ENCODE peak calls at places on chromosomes 4 and X, in four cellular contexts. One of them, this sample, is unnamed.

GRCh38 chr4:134885436-134885835 is 683.8 kb upstream of the PABPC4L start:
- DNase-seq in mesenchymal stem cell: peak; percentile 26
- DNase-seq in adrenal gland: no peak
- DNase-seq in cardiac muscle cell: no peak
- DNase-seq in this sample: no peak

GRCh38 chrX:66221856-66222255 is 57.8 kb downstream of the HEPH start:
- DNase-seq in cardiac muscle cell: no peak
- DNase-seq in adrenal gland: no peak
- DNase-seq in mesenchymal stem cell: no peak
- DNase-seq in this sample: no peak

GRCh38 chrX:98795636-98796035 is 1614.4 kb downstream of the PCDH19 start:
- DNase-seq in mesenchymal stem cell: no peak
- DNase-seq in adrenal gland: no peak
- DNase-seq in cardiac muscle cell: no peak
- DNase-seq in this sample: no peak

GRCh38 chrX:30312858-30313257 is 3.7 kb upstream of the NR0B1 start:
- DNase-seq in adrenal gland: no peak
- DNase-seq in mesenchymal stem cell: no peak
- DNase-seq in cardiac muscle cell: no peak
- DNase-seq in this sample: no peak

GRCh38 chr4:153781717-153782416 is 7.0 kb downstream of the SFRP2 start:
- DNase-seq in cardiac muscle cell: no peak
- DNase-seq in adrenal gland: no peak
- DNase-seq in mesenchymal stem cell: no peak
- DNase-seq in this sample: no peak

GRCh38 chr4:119659576-119659975 is 31.0 kb upstream of the PDE5A start:
- DNase-seq in cardiac muscle cell: no peak
- DNase-seq in mesenchymal stem cell: peak; percentile 88
- DNase-seq in adrenal gland: no peak
- DNase-seq in this sample: no peak

GRCh38 chr4:73918058-73918457 is 48.9 kb downstream of the CXCL1 start:
- DNase-seq in mesenchymal stem cell: no peak
- DNase-seq in adrenal gland: no peak
- DNase-seq in cardiac muscle cell: no peak
- DNase-seq in this sample: no peak

GRCh38 chrX:149541521-149542047 is 772 bp downstream of the EOLA1 start:
- DNase-seq in cardiac muscle cell: no peak
- DNase-seq in mesenchymal stem cell: no peak
- DNase-seq in adrenal gland: no peak
- DNase-seq in this sample: no peak

GRCh38 chr4:113476800-113477199 is 284.7 kb downstream of the CAMK2D start:
- DNase-seq in adrenal gland: no peak
- DNase-seq in mesenchymal stem cell: no peak
- DNase-seq in cardiac muscle cell: no peak
- DNase-seq in this sample: no peak

GRCh38 chr4:20254517-20255250 is 3.0 kb downstream of the SLIT2 start:
- DNase-seq in cardiac muscle cell: peak; percentile 67
- DNase-seq in mesenchymal stem cell: peak; percentile 40
- DNase-seq in adrenal gland: peak; percentile 27
- DNase-seq in this sample: no peak

GRCh38 chrX:154840856-154841255 is 6.4 kb upstream of the SMIM9 start:
- DNase-seq in adrenal gland: no peak
- DNase-seq in cardiac muscle cell: peak; percentile 4
- DNase-seq in mesenchymal stem cell: peak; percentile 49
- DNase-seq in this sample: peak; percentile 35

GRCh38 chr4:93217423-93217822 is 611.1 kb upstream of the ATOH1 start:
- DNase-seq in cardiac muscle cell: peak; percentile 27
- DNase-seq in adrenal gland: no peak
- DNase-seq in mesenchymal stem cell: peak; percentile 5
- DNase-seq in this sample: no peak

GRCh38 chr4:153488006-153488718 is 22.0 kb downstream of the TMEM131L start:
- DNase-seq in mesenchymal stem cell: no peak
- DNase-seq in adrenal gland: no peak
- DNase-seq in cardiac muscle cell: no peak
- DNase-seq in this sample: peak; percentile 94

GRCh38 chrX:36856849-36857248 is 151.3 kb upstream of the FAM47C start:
- DNase-seq in adrenal gland: no peak
- DNase-seq in mesenchymal stem cell: no peak
- DNase-seq in cardiac muscle cell: no peak
- DNase-seq in this sample: no peak

GRCh38 chr4:24705016-24705753 is 90.2 kb upstream of the SOD3 start:
- DNase-seq in adrenal gland: no peak
- DNase-seq in cardiac muscle cell: no peak
- DNase-seq in mesenchymal stem cell: no peak
- DNase-seq in this sample: no peak

GRCh38 chrX:149504915-149505651 is at the start of gene IDS:
- DNase-seq in adrenal gland: peak; percentile 88
- DNase-seq in cardiac muscle cell: peak; percentile 92
- DNase-seq in mesenchymal stem cell: peak; percentile 89
- DNase-seq in this sample: peak; percentile 89

GRCh38 chrX:134714633-134715110 is 56.4 kb upstream of the PLAC1 start:
- DNase-seq in adrenal gland: no peak
- DNase-seq in cardiac muscle cell: no peak
- DNase-seq in mesenchymal stem cell: no peak
- DNase-seq in this sample: no peak

GRCh38 chrX:66015152-66015827 is 24.6 kb downstream of the VSIG4 start:
- DNase-seq in adrenal gland: no peak
- DNase-seq in cardiac muscle cell: no peak
- DNase-seq in mesenchymal stem cell: no peak
- DNase-seq in this sample: no peak

GRCh38 chr4:139242511-139243051 is 37.4 kb downstream of the MGARP start:
- DNase-seq in cardiac muscle cell: no peak
- DNase-seq in adrenal gland: no peak
- DNase-seq in mesenchymal stem cell: peak; percentile 72
- DNase-seq in this sample: no peak

GRCh38 chrX:2391869-2392606 is 108.7 kb downstream of the DHRSX start:
- DNase-seq in adrenal gland: peak; percentile 32
- DNase-seq in mesenchymal stem cell: peak; percentile 86
- DNase-seq in cardiac muscle cell: no peak
- DNase-seq in this sample: no peak

GRCh38 chr4:25654971-25655963 is at the start of gene SLC34A2:
- DNase-seq in mesenchymal stem cell: no peak
- DNase-seq in cardiac muscle cell: peak; percentile 52
- DNase-seq in adrenal gland: no peak
- DNase-seq in this sample: no peak

GRCh38 chr4:128583753-128584712 is 225.5 kb upstream of the JADE1 start:
- DNase-seq in mesenchymal stem cell: no peak
- DNase-seq in adrenal gland: no peak
- DNase-seq in cardiac muscle cell: no peak
- DNase-seq in this sample: no peak

GRCh38 chrX:41602946-41603345 is 85.8 kb upstream of the GPR34 start:
- DNase-seq in adrenal gland: no peak
- DNase-seq in cardiac muscle cell: no peak
- DNase-seq in mesenchymal stem cell: no peak
- DNase-seq in this sample: no peak

GRCh38 chrX:37320541-37321203 is 28.5 kb upstream of the PRRG1 start:
- DNase-seq in adrenal gland: no peak
- DNase-seq in cardiac muscle cell: no peak
- DNase-seq in mesenchymal stem cell: no peak
- DNase-seq in this sample: no peak

GRCh38 chrX:14497184-14497666 is 32.1 kb upstream of the GLRA2 start:
- DNase-seq in adrenal gland: no peak
- DNase-seq in mesenchymal stem cell: peak; percentile 28
- DNase-seq in cardiac muscle cell: no peak
- DNase-seq in this sample: no peak

GRCh38 chrX:120309873-120310730 is 1.2 kb downstream of the TMEM255A start:
- DNase-seq in adrenal gland: peak; percentile 23
- DNase-seq in mesenchymal stem cell: no peak
- DNase-seq in cardiac muscle cell: peak; percentile 23
- DNase-seq in this sample: peak; percentile 40

GRCh38 chr4:144627663-144628076 is 18.3 kb upstream of the HHIP start:
- DNase-seq in mesenchymal stem cell: peak; percentile 8
- DNase-seq in cardiac muscle cell: no peak
- DNase-seq in adrenal gland: no peak
- DNase-seq in this sample: no peak

GRCh38 chr4:94605241-94605640 is 152.5 kb upstream of the BMPR1B start:
- DNase-seq in cardiac muscle cell: no peak
- DNase-seq in adrenal gland: no peak
- DNase-seq in mesenchymal stem cell: no peak
- DNase-seq in this sample: no peak

GRCh38 chr4:13347517-13348125 is 136.5 kb downstream of the RAB28 start:
- DNase-seq in cardiac muscle cell: no peak
- DNase-seq in mesenchymal stem cell: peak; percentile 66
- DNase-seq in adrenal gland: no peak
- DNase-seq in this sample: no peak

GRCh38 chrX:150856101-150856500 is 42.4 kb downstream of the CD99L2 start:
- DNase-seq in mesenchymal stem cell: no peak
- DNase-seq in adrenal gland: no peak
- DNase-seq in cardiac muscle cell: no peak
- DNase-seq in this sample: no peak

GRCh38 chr4:24910504-24910903 is 2.3 kb downstream of the CCDC149 start:
- DNase-seq in mesenchymal stem cell: no peak
- DNase-seq in adrenal gland: no peak
- DNase-seq in cardiac muscle cell: no peak
- DNase-seq in this sample: no peak

GRCh38 chrX:43958529-43958928 is 14.7 kb downstream of the NDP start:
- DNase-seq in mesenchymal stem cell: peak; percentile 80
- DNase-seq in cardiac muscle cell: peak; percentile 68
- DNase-seq in adrenal gland: peak; percentile 38
- DNase-seq in this sample: peak; percentile 47

DNA sequence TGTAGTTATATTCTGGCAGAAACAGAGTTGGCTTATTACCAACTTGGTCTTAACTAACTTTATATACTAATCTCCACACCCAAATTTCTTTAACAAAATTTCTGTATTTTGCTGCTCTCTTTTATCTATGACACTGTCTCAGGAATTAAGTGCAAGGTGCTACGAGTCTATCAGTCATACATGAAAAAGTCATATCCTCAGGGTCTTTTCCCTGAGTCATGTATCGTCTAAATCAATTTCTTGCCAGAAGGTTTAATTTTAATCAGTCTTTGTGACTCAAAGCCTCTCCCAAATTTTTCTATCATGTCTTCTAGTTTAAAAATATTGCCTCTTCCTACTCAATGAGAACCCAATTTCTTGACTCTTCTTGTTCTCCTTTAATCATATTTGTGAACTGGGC is 1803.6 kb upstream of the PCDH7 start:
- DNase-seq in adrenal gland: no peak
- DNase-seq in mesenchymal stem cell: no peak
- DNase-seq in cardiac muscle cell: no peak
- DNase-seq in this sample: no peak
- H3K9me3 ChIP-seq in adrenal gland: no peaks in the 10 kb centered on the region
- H3K9me3 ChIP-seq in mesenchymal stem cell: no peaks in the 10 kb centered on the region
- H3K9me3 ChIP-seq in cardiac muscle cell: no peaks in the 10 kb centered on the region
- H3K9me3 ChIP-seq in this sample: no peaks in the 10 kb centered on the region

GRCh38 chrX:53395605-53396298 is 26.7 kb downstream of the SMC1A start:
- DNase-seq in mesenchymal stem cell: no peak
- DNase-seq in cardiac muscle cell: no peak
- DNase-seq in adrenal gland: no peak
- DNase-seq in this sample: no peak
- H3K9me3 ChIP-seq in mesenchymal stem cell: no peaks in the 10 kb centered on the region
- H3K9me3 ChIP-seq in cardiac muscle cell: no peaks in the 10 kb centered on the region
- H3K9me3 ChIP-seq in adrenal gland: no peaks in the 10 kb centered on the region
- H3K9me3 ChIP-seq in this sample: no peaks in the 10 kb centered on the region

GRCh38 chrX:70346671-70347070 is 56.8 kb downstream of the KIF4A start:
- DNase-seq in adrenal gland: no peak
- DNase-seq in cardiac muscle cell: no peak
- DNase-seq in mesenchymal stem cell: no peak
- DNase-seq in this sample: no peak
- H3K9me3 ChIP-seq in adrenal gland: no peaks in the 10 kb centered on the region
- H3K9me3 ChIP-seq in cardiac muscle cell: no peaks in the 10 kb centered on the region
- H3K9me3 ChIP-seq in mesenchymal stem cell: no peaks in the 10 kb centered on the region
- H3K9me3 ChIP-seq in this sample: no peaks in the 10 kb centered on the region

GRCh38 chr4:587671-588350 is 11.7 kb upstream of the TMEM271 start:
- DNase-seq in adrenal gland: no peak
- DNase-seq in cardiac muscle cell: no peak
- DNase-seq in mesenchymal stem cell: no peak
- DNase-seq in this sample: no peak

GRCh38 chr4:588351-588849 is 12.3 kb upstream of the TMEM271 start:
- DNase-seq in mesenchymal stem cell: no peak
- DNase-seq in cardiac muscle cell: no peak
- DNase-seq in adrenal gland: no peak
- DNase-seq in this sample: no peak

GRCh38 chr4:589219-589963 is 13.3 kb upstream of the TMEM271 start:
- DNase-seq in mesenchymal stem cell: no peak
- DNase-seq in adrenal gland: no peak
- DNase-seq in cardiac muscle cell: no peak
- DNase-seq in this sample: no peak

GRCh38 chr4:590313-590841 is 14.3 kb upstream of the TMEM271 start:
- DNase-seq in cardiac muscle cell: no peak
- DNase-seq in adrenal gland: no peak
- DNase-seq in mesenchymal stem cell: no peak
- DNase-seq in this sample: no peak

GRCh38 chr4:592825-593520 is 16.9 kb upstream of the TMEM271 start:
- DNase-seq in cardiac muscle cell: no peak
- DNase-seq in mesenchymal stem cell: no peak
- DNase-seq in adrenal gland: no peak
- DNase-seq in this sample: no peak
- H3K9me3 ChIP-seq in cardiac muscle cell: no peaks in the 10 kb centered on the region
- H3K9me3 ChIP-seq in mesenchymal stem cell: peaks cover 6% of the 10 kb centered on the region
- H3K9me3 ChIP-seq in adrenal gland: no peaks in the 10 kb centered on the region
- H3K9me3 ChIP-seq in this sample: no peaks in the 10 kb centered on the region

GRCh38 chrX:31316340-31316991 is 244.6 kb upstream of the FTHL17 start:
- DNase-seq in adrenal gland: no peak
- DNase-seq in cardiac muscle cell: no peak
- DNase-seq in mesenchymal stem cell: no peak
- DNase-seq in this sample: no peak
- H3K9me3 ChIP-seq in adrenal gland: no peaks in the 10 kb centered on the region
- H3K9me3 ChIP-seq in cardiac muscle cell: no peaks in the 10 kb centered on the region
- H3K9me3 ChIP-seq in mesenchymal stem cell: no peaks in the 10 kb centered on the region
- H3K9me3 ChIP-seq in this sample: no peaks in the 10 kb centered on the region